ENCODE peak calls at places on chromosomes 11 and 22, in seven cellular contexts. One of them, this sample, is unnamed.
A peak's percentile ranks its signal among the peaks of the same experiment; 100 is the strongest.

GRCh38 chr11:19711911-19712280 is 741 bp upstream of the NAV2 start:
- DNase-seq in fibroblast of lung: no peak
- DNase-seq in colonic mucosa: peak; percentile 45
- DNase-seq in heart right ventricle: no peak
- DNase-seq in mesendoderm: no peak
- DNase-seq in K562: peak; percentile 6
- DNase-seq in dorsolateral prefrontal cortex: no peak
- DNase-seq in this sample: no peak

GRCh38 chr11:121318848-121319834 is 26.6 kb downstream of the SC5D start:
- DNase-seq in fibroblast of lung: peak; percentile 66
- DNase-seq in colonic mucosa: no peak
- DNase-seq in heart right ventricle: no peak
- DNase-seq in mesendoderm: peak; percentile 51
- DNase-seq in K562: peak; percentile 21
- DNase-seq in dorsolateral prefrontal cortex: no peak
- DNase-seq in this sample: no peak

GRCh38 chr11:114321621-114322257 is 25.5 kb downstream of the NNMT start:
- DNase-seq in fibroblast of lung: peak; percentile 82
- DNase-seq in colonic mucosa: no peak
- DNase-seq in heart right ventricle: peak; percentile 32
- DNase-seq in mesendoderm: no peak
- DNase-seq in K562: no peak
- DNase-seq in dorsolateral prefrontal cortex: no peak
- DNase-seq in this sample: peak; percentile 42

GRCh38 chr11:115499891-115500290 is 4.3 kb downstream of the CADM1 start:
- DNase-seq in fibroblast of lung: no peak
- DNase-seq in colonic mucosa: no peak
- DNase-seq in heart right ventricle: no peak
- DNase-seq in mesendoderm: no peak
- DNase-seq in K562: no peak
- DNase-seq in dorsolateral prefrontal cortex: no peak
- DNase-seq in this sample: no peak

GRCh38 chr11:126748097-126748756 is 252.3 kb downstream of the KIRREL3 start:
- DNase-seq in fibroblast of lung: no peak
- DNase-seq in colonic mucosa: no peak
- DNase-seq in heart right ventricle: no peak
- DNase-seq in mesendoderm: no peak
- DNase-seq in K562: no peak
- DNase-seq in dorsolateral prefrontal cortex: no peak
- DNase-seq in this sample: no peak

GRCh38 chr11:2095198-2095520 is 44.0 kb downstream of the IGF2 start:
- DNase-seq in fibroblast of lung: no peak
- DNase-seq in colonic mucosa: no peak
- DNase-seq in heart right ventricle: no peak
- DNase-seq in mesendoderm: no peak
- DNase-seq in K562: no peak
- DNase-seq in dorsolateral prefrontal cortex: no peak
- DNase-seq in this sample: no peak

GRCh38 chr11:72631806-72632731 is 42.2 kb downstream of the PDE2A start:
- DNase-seq in fibroblast of lung: no peak
- DNase-seq in colonic mucosa: no peak
- DNase-seq in heart right ventricle: peak; percentile 74
- DNase-seq in mesendoderm: no peak
- DNase-seq in K562: peak; percentile 86
- DNase-seq in dorsolateral prefrontal cortex: peak; percentile 68
- DNase-seq in this sample: no peak

GRCh38 chr11:66619080-66619554 is 2.7 kb downstream of the RBM14 start:
- DNase-seq in fibroblast of lung: peak; percentile 54
- DNase-seq in colonic mucosa: no peak
- DNase-seq in heart right ventricle: no peak
- DNase-seq in mesendoderm: peak; percentile 45
- DNase-seq in K562: no peak
- DNase-seq in dorsolateral prefrontal cortex: no peak
- DNase-seq in this sample: no peak

GRCh38 chr11:32434387-32435151 is 770 bp downstream of the WT1 start:
- DNase-seq in fibroblast of lung: no peak
- DNase-seq in colonic mucosa: no peak
- DNase-seq in heart right ventricle: peak; percentile 52
- DNase-seq in mesendoderm: peak; percentile 79
- DNase-seq in K562: peak; percentile 85
- DNase-seq in dorsolateral prefrontal cortex: no peak
- DNase-seq in this sample: peak; percentile 39

GRCh38 chr11:35402751-35403454 is 16.5 kb downstream of the SLC1A2 start:
- DNase-seq in fibroblast of lung: no peak
- DNase-seq in colonic mucosa: no peak
- DNase-seq in heart right ventricle: no peak
- DNase-seq in mesendoderm: peak; percentile 60
- DNase-seq in K562: no peak
- DNase-seq in dorsolateral prefrontal cortex: no peak
- DNase-seq in this sample: no peak

GRCh38 chr22:24492391-24492790 is 2.7 kb upstream of the UPB1 start:
- DNase-seq in fibroblast of lung: no peak
- DNase-seq in colonic mucosa: no peak
- DNase-seq in heart right ventricle: no peak
- DNase-seq in mesendoderm: no peak
- DNase-seq in K562: no peak
- DNase-seq in dorsolateral prefrontal cortex: no peak
- DNase-seq in this sample: peak; percentile 43

GRCh38 chr22:32607086-32607485 is 132.5 kb downstream of the FBXO7 start:
- DNase-seq in fibroblast of lung: no peak
- DNase-seq in colonic mucosa: no peak
- DNase-seq in heart right ventricle: no peak
- DNase-seq in mesendoderm: peak; percentile 35
- DNase-seq in K562: no peak
- DNase-seq in dorsolateral prefrontal cortex: no peak
- DNase-seq in this sample: no peak

GRCh38 chr22:27019827-27020226 is 362.4 kb downstream of the MIAT start:
- DNase-seq in fibroblast of lung: no peak
- DNase-seq in colonic mucosa: no peak
- DNase-seq in heart right ventricle: no peak
- DNase-seq in mesendoderm: peak; percentile 72
- DNase-seq in K562: no peak
- DNase-seq in dorsolateral prefrontal cortex: no peak
- DNase-seq in this sample: no peak

GRCh38 chr11:115941481-115941993 is 437.3 kb upstream of the CADM1 start:
- DNase-seq in fibroblast of lung: peak; percentile 93
- DNase-seq in colonic mucosa: no peak
- DNase-seq in heart right ventricle: peak; percentile 47
- DNase-seq in mesendoderm: no peak
- DNase-seq in K562: peak; percentile 31
- DNase-seq in dorsolateral prefrontal cortex: peak; percentile 67
- DNase-seq in this sample: peak; percentile 27

GRCh38 chr11:119446871-119447663 is 24.1 kb upstream of the THY1 start:
- DNase-seq in fibroblast of lung: no peak
- DNase-seq in colonic mucosa: no peak
- DNase-seq in heart right ventricle: no peak
- DNase-seq in mesendoderm: no peak
- DNase-seq in K562: no peak
- DNase-seq in dorsolateral prefrontal cortex: no peak
- DNase-seq in this sample: no peak

GRCh38 chr11:113447621-113448310 is 27.4 kb downstream of the DRD2 start:
- DNase-seq in fibroblast of lung: no peak
- DNase-seq in colonic mucosa: no peak
- DNase-seq in heart right ventricle: no peak
- DNase-seq in mesendoderm: no peak
- DNase-seq in K562: peak; percentile 49
- DNase-seq in dorsolateral prefrontal cortex: no peak
- DNase-seq in this sample: no peak

GRCh38 chr22:42635531-42635930 is 4.9 kb downstream of the ATP5MGL start:
- DNase-seq in fibroblast of lung: peak; percentile 82
- DNase-seq in colonic mucosa: peak; percentile 34
- DNase-seq in heart right ventricle: peak; percentile 60
- DNase-seq in mesendoderm: no peak
- DNase-seq in K562: no peak
- DNase-seq in dorsolateral prefrontal cortex: no peak
- DNase-seq in this sample: no peak

GRCh38 chr22:33054276-33054675 is 3.9 kb downstream of the SYN3 start:
- DNase-seq in fibroblast of lung: no peak
- DNase-seq in colonic mucosa: no peak
- DNase-seq in heart right ventricle: no peak
- DNase-seq in mesendoderm: no peak
- DNase-seq in K562: no peak
- DNase-seq in dorsolateral prefrontal cortex: no peak
- DNase-seq in this sample: no peak

GRCh38 chr11:126646701-126647209 is 291.3 kb downstream of the ST3GAL4 start:
- DNase-seq in fibroblast of lung: no peak
- DNase-seq in colonic mucosa: no peak
- DNase-seq in heart right ventricle: no peak
- DNase-seq in mesendoderm: no peak
- DNase-seq in K562: no peak
- DNase-seq in dorsolateral prefrontal cortex: no peak
- DNase-seq in this sample: no peak

GRCh38 chr11:95337175-95337957 is 106.4 kb upstream of the SESN3 start:
- DNase-seq in fibroblast of lung: peak; percentile 68
- DNase-seq in colonic mucosa: peak; percentile 42
- DNase-seq in heart right ventricle: peak; percentile 68
- DNase-seq in mesendoderm: peak; percentile 87
- DNase-seq in K562: no peak
- DNase-seq in dorsolateral prefrontal cortex: peak; percentile 34
- DNase-seq in this sample: peak; percentile 43

GRCh38 chr11:12889243-12889642 is 119.9 kb upstream of the RASSF10 start:
- DNase-seq in fibroblast of lung: peak; percentile 67
- DNase-seq in colonic mucosa: no peak
- DNase-seq in heart right ventricle: peak; percentile 28
- DNase-seq in mesendoderm: no peak
- DNase-seq in K562: no peak
- DNase-seq in dorsolateral prefrontal cortex: no peak
- DNase-seq in this sample: peak; percentile 38

GRCh38 chr11:79544324-79544723 is 103.5 kb upstream of the TENM4 start:
- DNase-seq in fibroblast of lung: no peak
- DNase-seq in colonic mucosa: no peak
- DNase-seq in heart right ventricle: no peak
- DNase-seq in mesendoderm: peak; percentile 48
- DNase-seq in K562: no peak
- DNase-seq in dorsolateral prefrontal cortex: no peak
- DNase-seq in this sample: no peak
- H3K27me3 ChIP-seq in fibroblast of lung: no peaks in the 10 kb centered on the region
- H3K27me3 ChIP-seq in colonic mucosa: no peaks in the 10 kb centered on the region
- H3K27me3 ChIP-seq in heart right ventricle: no peaks in the 10 kb centered on the region
- H3K27me3 ChIP-seq in mesendoderm: peaks cover 2% of the 10 kb centered on the region
- H3K27me3 ChIP-seq in K562: no peaks in the 10 kb centered on the region
- H3K27me3 ChIP-seq in dorsolateral prefrontal cortex: peaks cover 5% of the 10 kb centered on the region
- H3K27me3 ChIP-seq in this sample: no peaks in the 10 kb centered on the region

GRCh38 chr11:18235394-18235926 is 1.1 kb downstream of the SAA4 start:
- DNase-seq in fibroblast of lung: no peak
- DNase-seq in colonic mucosa: no peak
- DNase-seq in heart right ventricle: no peak
- DNase-seq in mesendoderm: peak; percentile 21
- DNase-seq in K562: no peak
- DNase-seq in dorsolateral prefrontal cortex: no peak
- DNase-seq in this sample: no peak

GRCh38 chr11:18233912-18234311 is 2.7 kb downstream of the SAA4 start:
- DNase-seq in fibroblast of lung: no peak
- DNase-seq in colonic mucosa: no peak
- DNase-seq in heart right ventricle: no peak
- DNase-seq in mesendoderm: no peak
- DNase-seq in K562: no peak
- DNase-seq in dorsolateral prefrontal cortex: no peak
- DNase-seq in this sample: no peak

GRCh38 chr11:18239655-18240054 is 3.1 kb upstream of the SAA4 start:
- DNase-seq in fibroblast of lung: no peak
- DNase-seq in colonic mucosa: no peak
- DNase-seq in heart right ventricle: no peak
- DNase-seq in mesendoderm: no peak
- DNase-seq in K562: no peak
- DNase-seq in dorsolateral prefrontal cortex: no peak
- DNase-seq in this sample: no peak

GRCh38 chr11:18236664-18237356 is at the start of gene SAA4:
- DNase-seq in fibroblast of lung: no peak
- DNase-seq in colonic mucosa: no peak
- DNase-seq in heart right ventricle: no peak
- DNase-seq in mesendoderm: no peak
- DNase-seq in K562: no peak
- DNase-seq in dorsolateral prefrontal cortex: no peak
- DNase-seq in this sample: no peak

GRCh38 chr11:18235935-18236334 is 667 bp downstream of the SAA4 start:
- DNase-seq in fibroblast of lung: no peak
- DNase-seq in colonic mucosa: no peak
- DNase-seq in heart right ventricle: no peak
- DNase-seq in mesendoderm: no peak
- DNase-seq in K562: no peak
- DNase-seq in dorsolateral prefrontal cortex: no peak
- DNase-seq in this sample: no peak
- H3K27me3 ChIP-seq in fibroblast of lung: peaks cover 4% of the 10 kb centered on the region
- H3K27me3 ChIP-seq in colonic mucosa: no peaks in the 10 kb centered on the region
- H3K27me3 ChIP-seq in heart right ventricle: peaks cover 9% of the 10 kb centered on the region
- H3K27me3 ChIP-seq in mesendoderm: no peaks in the 10 kb centered on the region
- H3K27me3 ChIP-seq in K562: peaks cover 16% of the 10 kb centered on the region
- H3K27me3 ChIP-seq in dorsolateral prefrontal cortex: no peaks in the 10 kb centered on the region
- H3K27me3 ChIP-seq in this sample: no peaks in the 10 kb centered on the region

GRCh38 chr22:40580631-40581030 is 55.9 kb downstream of the MRTFA start:
- DNase-seq in fibroblast of lung: no peak
- DNase-seq in colonic mucosa: no peak
- DNase-seq in heart right ventricle: no peak
- DNase-seq in mesendoderm: no peak
- DNase-seq in K562: no peak
- DNase-seq in dorsolateral prefrontal cortex: no peak
- DNase-seq in this sample: no peak

GRCh38 chr22:40578171-40578570 is 58.3 kb downstream of the MRTFA start:
- DNase-seq in fibroblast of lung: no peak
- DNase-seq in colonic mucosa: no peak
- DNase-seq in heart right ventricle: no peak
- DNase-seq in mesendoderm: no peak
- DNase-seq in K562: no peak
- DNase-seq in dorsolateral prefrontal cortex: no peak
- DNase-seq in this sample: no peak

GRCh38 chr22:40585205-40585778 is 51.2 kb downstream of the MRTFA start:
- DNase-seq in fibroblast of lung: no peak
- DNase-seq in colonic mucosa: no peak
- DNase-seq in heart right ventricle: no peak
- DNase-seq in mesendoderm: no peak
- DNase-seq in K562: no peak
- DNase-seq in dorsolateral prefrontal cortex: no peak
- DNase-seq in this sample: no peak

GRCh38 chr22:40583058-40583741 is 53.3 kb downstream of the MRTFA start:
- DNase-seq in fibroblast of lung: no peak
- DNase-seq in colonic mucosa: no peak
- DNase-seq in heart right ventricle: no peak
- DNase-seq in mesendoderm: no peak
- DNase-seq in K562: no peak
- DNase-seq in dorsolateral prefrontal cortex: no peak
- DNase-seq in this sample: no peak

GRCh38 chr22:40582063-40582462 is 54.5 kb downstream of the MRTFA start:
- DNase-seq in fibroblast of lung: no peak
- DNase-seq in colonic mucosa: no peak
- DNase-seq in heart right ventricle: no peak
- DNase-seq in mesendoderm: no peak
- DNase-seq in K562: no peak
- DNase-seq in dorsolateral prefrontal cortex: no peak
- DNase-seq in this sample: no peak
- H3K27me3 ChIP-seq in fibroblast of lung: no peaks in the 10 kb centered on the region
- H3K27me3 ChIP-seq in colonic mucosa: no peaks in the 10 kb centered on the region
- H3K27me3 ChIP-seq in heart right ventricle: no peaks in the 10 kb centered on the region
- H3K27me3 ChIP-seq in mesendoderm: no peaks in the 10 kb centered on the region
- H3K27me3 ChIP-seq in K562: no peaks in the 10 kb centered on the region
- H3K27me3 ChIP-seq in dorsolateral prefrontal cortex: no peaks in the 10 kb centered on the region
- H3K27me3 ChIP-seq in this sample: no peaks in the 10 kb centered on the region

DNA sequence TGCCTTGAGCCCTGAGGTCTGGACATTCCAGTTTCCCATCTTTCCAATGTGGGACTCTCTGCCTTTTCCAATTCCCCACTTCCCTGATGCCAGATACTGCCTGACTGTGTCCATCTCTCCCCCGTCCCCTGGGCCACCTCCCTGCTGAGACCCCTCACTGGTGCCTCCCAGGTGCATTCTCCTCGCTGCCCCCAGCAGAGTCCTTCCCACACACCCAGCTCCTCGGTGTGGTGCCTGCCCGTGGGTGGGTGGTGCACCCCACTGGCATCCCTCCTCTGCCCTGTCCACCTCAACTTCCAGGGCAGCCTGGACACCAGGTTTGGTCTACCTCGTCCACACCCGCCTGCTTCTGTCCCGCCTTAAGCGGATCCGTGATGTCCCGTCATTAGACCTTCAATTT is 4.9 kb upstream of the MRGPRF start:
- DNase-seq in fibroblast of lung: no peak
- DNase-seq in colonic mucosa: no peak
- DNase-seq in heart right ventricle: no peak
- DNase-seq in mesendoderm: no peak
- DNase-seq in K562: no peak
- DNase-seq in dorsolateral prefrontal cortex: no peak
- DNase-seq in this sample: no peak
- H3K27me3 ChIP-seq in fibroblast of lung: no peaks in the 10 kb centered on the region
- H3K27me3 ChIP-seq in colonic mucosa: peaks cover 11% of the 10 kb centered on the region
- H3K27me3 ChIP-seq in heart right ventricle: peaks cover 18% of the 10 kb centered on the region
- H3K27me3 ChIP-seq in mesendoderm: no peaks in the 10 kb centered on the region
- H3K27me3 ChIP-seq in K562: peaks cover 19% of the 10 kb centered on the region
- H3K27me3 ChIP-seq in dorsolateral prefrontal cortex: no peaks in the 10 kb centered on the region
- H3K27me3 ChIP-seq in this sample: no peaks in the 10 kb centered on the region

This sample was measured in testis.